ENCODE peak calls at places on chromosomes 12 and 14, in four cellular contexts. P, U, Y and O are unnamed samples.

GRCh38 chr12:47891356-47891755 is 13.4 kb downstream of the VDR start:
- DNase-seq in P (no peak), Y (no peak), U (no peak), O (no peak)

GRCh38 chr14:41072776-41073175 is 533.9 kb upstream of the LRFN5 start:
- DNase-seq in U (no peak), Y (no peak), P (no peak), O (no peak)

GRCh38 chr12:65324551-65324950 is 46.1 kb downstream of the MSRB3 start:
- DNase-seq in U (no peak), P (no peak), Y (no peak), O (no peak)

GRCh38 chr12:127873306-127873705 is 393.7 kb upstream of the TMEM132C start:
- DNase-seq in Y (no peak), P (no peak), U (no peak), O (no peak)

GRCh38 chr12:19910681-19911080 is 457.7 kb upstream of the PDE3A start:
- DNase-seq in P (peak; percentile 85), Y (no peak), U (no peak), O (no peak)

GRCh38 chr14:37032863-37033262 is 139.5 kb downstream of the SLC25A21 start:
- DNase-seq in Y (no peak), U (no peak), P (no peak), O (no peak)

GRCh38 chr14:62185078-62185477 is 422.9 kb downstream of the SNAPC1 start:
- DNase-seq in P (no peak), Y (no peak), U (no peak), O (no peak)

GRCh38 chr12:111455448-111456320 is 50.0 kb downstream of the SH2B3 start:
- DNase-seq in U (no peak), P (peak; percentile 61), Y (no peak), O (no peak)

GRCh38 chr14:54894995-54895394 is 7.6 kb downstream of the GCH1 start:
- DNase-seq in P (peak; percentile 21), Y (no peak), U (no peak), O (no peak)

GRCh38 chr12:49854976-49855375 is 12.1 kb upstream of the BCDIN3D start:
- DNase-seq in U (no peak), P (no peak), Y (no peak), O (no peak)

GRCh38 chr12:124046206-124046740 is 73.3 kb downstream of the ZNF664 start:
- DNase-seq in P (no peak), U (peak; percentile 78), Y (no peak), O (no peak)

GRCh38 chr12:123471374-123472068 is 13.6 kb downstream of the SNRNP35 start:
- DNase-seq in P (peak; percentile 64), Y (no peak), U (peak; percentile 41), O (no peak)

GRCh38 chr12:4287325-4288290 is 14.0 kb downstream of the CCND2 start:
- DNase-seq in P (no peak), Y (peak; percentile 9), U (peak; percentile 26), O (no peak)

GRCh38 chr14:23433457-23433856 is 2.0 kb downstream of the MYH7 start:
- DNase-seq in P (no peak), Y (no peak), U (peak; percentile 3), O (no peak)

GRCh38 chr14:56002316-56002715 is 115.9 kb upstream of the PELI2 start:
- DNase-seq in U (no peak), Y (no peak), P (peak; percentile 73), O (no peak)

GRCh38 chr12:62900686-62901272 is 34.2 kb downstream of the PPM1H start:
- DNase-seq in U (no peak), Y (no peak), P (no peak), O (no peak)

GRCh38 chr14:75125617-75126016 is 1.2 kb downstream of the NEK9 start:
- DNase-seq in U (no peak), P (peak; percentile 74), Y (no peak), O (no peak)

GRCh38 chr14:94143711-94144110 is 14.3 kb upstream of the IFI27L2 start:
- DNase-seq in U (no peak), P (no peak), Y (no peak), O (no peak)

GRCh38 chr14:56309198-56309597 is 191.0 kb downstream of the PELI2 start:
- DNase-seq in Y (no peak), P (no peak), U (no peak), O (no peak)

GRCh38 chr12:2986876-2987275 is 27.7 kb downstream of the TEAD4 start:
- DNase-seq in Y (no peak), U (no peak), P (no peak), O (no peak)

GRCh38 chr12:111406474-111407370 is 999 bp downstream of the SH2B3 start:
- DNase-seq in Y (peak; percentile 68), U (peak; percentile 57), P (no peak), O (peak; percentile 88)